ENCODE peak calls at places on chromosomes 12 and 14, in six cellular contexts. T is NCI-H1436, K is mucosa of descending colon, A is iris pigment epithelial cell, Y is neural progenitor cell, R is ELR. Q is an unnamed sample.

GRCh38 chr12:57809425-57809824 is 9.1 kb downstream of the AVIL start:
- DNase-seq in K (no peak), R (no peak), T (no peak), A (no peak), Y (no peak), Q (no peak)

GRCh38 chr12:103727638-103728037 is 113.4 kb downstream of the NT5DC3 start:
- DNase-seq in Y (no peak), A (no peak), R (peak), K (no peak), T (no peak), Q (no peak)

GRCh38 chr14:55448146-55448614 is 7.8 kb upstream of the TBPL2 start:
- DNase-seq in K (peak), Y (no peak), T (no peak), A (peak), R (peak), Q (no peak)

GRCh38 chr14:47186491-47186890 is 488.9 kb downstream of the MDGA2 start:
- DNase-seq in Y (no peak), T (no peak), R (no peak), K (no peak), A (peak), Q (no peak)

GRCh38 chr14:66104486-66104885 is 381.7 kb upstream of the CCDC196 start:
- DNase-seq in Y (no peak), R (no peak), K (no peak), T (peak), A (no peak), Q (no peak)

GRCh38 chr12:11705010-11705409 is 55.5 kb downstream of the ETV6 start:
- DNase-seq in R (peak), T (no peak), K (no peak), A (peak), Y (no peak), Q (no peak)

GRCh38 chr12:100752841-100753240 is 41.7 kb upstream of the ANO4 start:
- DNase-seq in Y (no peak), T (no peak), K (no peak), A (no peak), R (peak), Q (no peak)

GRCh38 chr14:35883677-35884293 is 57.6 kb downstream of the BRMS1L start:
- DNase-seq in T (peak), R (peak), A (peak), K (peak), Y (peak), Q (no peak)

GRCh38 chr14:60573943-60574496 is 65.1 kb downstream of the SIX6 start:
- DNase-seq in K (no peak), T (no peak), R (no peak), A (peak), Y (no peak), Q (no peak)

Q was measured in activated effector memory CD4-positive, alpha-beta T cell treated with Interleukin-2 at 50 U/mL for 16 hours.